ENCODE peak calls at places on chromosome 2, in four cellular contexts. Z is PC-3, U is adrenal gland, W is right cardiac atrium. F is an unnamed sample.

GRCh38 chr2:128373346-128374000 is 54.8 kb upstream of the HS6ST1 start:
- DNase-seq in Z (no peak), U (no peak), W (no peak), F (no peak)

GRCh38 chr2:36357506-36358316 is 2.1 kb downstream of the CRIM1 start:
- DNase-seq in U (peak; percentile 25), W (peak; percentile 67), Z (peak; percentile 78), F (no peak)

GRCh38 chr2:57432528-57432927 is 614.1 kb upstream of the VRK2 start:
- DNase-seq in U (no peak), Z (no peak), W (no peak), F (no peak)

GRCh38 chr2:219656523-219656922 is 29.1 kb downstream of the SLC4A3 start:
- DNase-seq in Z (peak; percentile 93), U (no peak), W (no peak), F (no peak)

GRCh38 chr2:227033471-227034148 is 130.4 kb downstream of the COL4A4 start:
- DNase-seq in U (peak; percentile 27), W (peak; percentile 78), Z (peak; percentile 52), F (no peak)

GRCh38 chr2:236117861-236118269 is 50.3 kb downstream of the GBX2 start:
- DNase-seq in U (no peak), Z (no peak), W (no peak), F (no peak)

GRCh38 chr2:47205576-47206141 is 50.6 kb upstream of the STPG4 start:
- DNase-seq in Z (no peak), W (peak; percentile 85), U (peak; percentile 78), F (no peak)

GRCh38 chr2:39492095-39492590 is 55.1 kb upstream of the MAP4K3 start:
- DNase-seq in U (no peak), Z (peak; percentile 97), W (no peak), F (no peak)

GRCh38 chr2:239774142-239774462 is 251.0 kb downstream of the NDUFA10 start:
- DNase-seq in U (no peak), W (peak; percentile 11), Z (no peak), F (no peak)

DNA sequence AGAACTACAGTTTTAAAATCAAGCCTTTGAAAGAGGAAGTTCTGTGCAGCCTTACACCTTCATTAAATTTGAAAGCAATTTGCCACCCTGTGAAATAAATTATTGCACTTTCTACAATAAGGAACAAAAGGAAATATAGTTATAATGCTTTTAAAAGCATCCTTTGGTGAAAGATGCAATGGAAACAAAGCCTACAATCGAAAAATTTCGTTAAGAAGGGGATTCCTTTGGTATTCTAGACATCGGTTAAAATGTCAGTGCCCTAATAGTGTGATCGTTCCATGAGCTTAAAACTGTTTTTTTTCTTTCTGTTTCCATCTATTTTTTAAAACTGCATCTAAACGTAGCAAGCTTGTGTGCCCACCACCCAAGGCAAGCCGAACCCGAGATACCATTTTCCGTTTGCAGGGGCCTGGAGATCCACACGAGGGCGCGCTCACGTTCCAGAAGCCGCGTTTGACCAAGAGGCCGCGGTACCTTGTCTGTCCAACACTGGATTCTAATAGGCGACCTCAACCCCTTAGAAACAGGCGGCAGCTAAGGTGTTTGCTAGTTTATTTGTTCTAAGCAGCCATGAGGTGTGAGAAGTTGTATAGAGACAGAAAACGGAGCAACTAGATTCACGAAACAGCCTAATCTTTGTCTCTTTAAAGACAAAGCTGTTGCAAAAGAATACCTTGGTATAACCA is 4.0 kb downstream of the HOXD11 start:
- DNase-seq in Z (peak; percentile 65), W (no peak), U (no peak), F (peak; percentile 52)
- H3K27me3 ChIP-seq in Z (peaks cover 38% of the 10 kb centered on the region), W (peaks cover 7% of the 10 kb centered on the region), U (peaks cover 98% of the 10 kb centered on the region), F (peaks cover 18% of the 10 kb centered on the region)

DNA sequence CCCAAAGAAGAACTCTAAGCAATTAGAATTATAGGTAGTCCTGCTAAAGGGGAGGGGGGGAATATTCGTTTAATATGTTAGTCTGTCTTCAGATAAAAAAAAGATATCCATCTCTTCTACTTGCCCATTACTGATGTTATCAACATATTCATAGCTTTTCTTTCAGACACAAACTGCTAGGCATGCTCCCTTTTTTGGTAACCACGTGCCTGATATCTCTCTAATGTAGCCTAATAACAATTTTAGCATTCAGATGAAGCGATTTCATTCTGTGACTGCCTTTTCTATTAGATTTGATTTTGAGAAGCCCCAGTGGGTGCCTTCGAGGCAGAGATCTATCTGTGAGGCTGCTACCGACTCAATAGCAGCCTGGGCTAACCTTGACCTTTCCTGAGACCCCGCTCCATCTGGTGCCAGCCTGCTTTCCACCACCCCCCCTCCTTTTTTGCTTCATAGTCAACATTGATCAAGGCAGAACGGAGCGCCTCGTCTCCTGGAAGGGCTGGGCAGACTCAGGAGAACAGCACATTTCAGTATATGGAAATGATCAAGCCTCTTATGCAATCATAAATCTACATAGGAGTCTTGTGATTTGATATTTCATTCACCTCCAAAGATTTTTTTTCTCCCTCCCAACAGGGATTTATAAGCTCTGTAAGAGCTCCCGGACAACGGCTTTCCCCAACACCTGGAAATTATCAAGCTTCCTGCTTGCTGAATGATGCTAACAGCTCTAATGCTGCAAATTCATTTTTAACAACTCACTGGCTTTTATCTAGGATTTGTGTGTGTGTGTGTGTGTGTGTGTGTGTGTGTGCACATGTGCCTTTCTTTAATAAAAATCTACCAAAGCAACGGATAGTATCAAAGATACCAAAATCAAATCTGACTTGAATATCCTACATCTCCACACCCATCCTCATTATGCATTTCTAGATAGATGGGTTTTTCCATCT is 14.7 kb upstream of the BCL11A start:
- DNase-seq in Z (no peak), U (no peak), W (no peak), F (no peak)
- H3K27me3 ChIP-seq in Z (peaks cover 81% of the 10 kb centered on the region), U (peaks cover 54% of the 10 kb centered on the region), W (peaks cover 15% of the 10 kb centered on the region), F (no peaks in the 10 kb centered on the region)

DNA sequence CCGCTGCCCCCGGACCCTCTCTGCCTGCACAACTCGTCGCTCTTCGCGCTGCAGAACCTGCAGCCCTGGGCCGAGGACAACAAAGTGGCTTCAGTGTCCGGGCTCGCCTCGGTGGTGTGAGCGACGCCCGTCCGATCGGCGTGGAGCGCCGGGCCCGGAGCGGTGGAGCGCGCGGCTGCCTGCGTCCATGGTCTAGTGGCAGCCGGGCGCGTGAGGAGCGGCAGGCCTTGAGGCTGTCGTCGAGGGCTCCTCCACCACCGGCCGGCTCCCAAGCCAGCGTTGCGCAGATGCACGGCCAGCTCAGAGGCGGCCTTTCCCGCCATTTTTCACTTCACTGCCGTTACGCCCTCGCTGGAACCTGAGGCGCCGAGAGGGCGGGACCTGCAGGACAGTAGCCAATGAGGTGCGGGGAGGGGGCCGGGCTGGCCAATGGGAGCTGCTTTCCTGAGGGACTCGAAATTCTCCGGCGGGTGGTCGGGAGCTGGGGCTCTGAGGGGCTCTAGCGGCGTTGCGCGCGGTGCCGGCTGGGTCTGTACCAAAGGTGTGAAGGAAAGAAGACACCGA is 1.9 kb downstream of the TLX2 start:
- DNase-seq in W (peak; percentile 86), Z (no peak), U (peak; percentile 52), F (no peak)
- H3K27me3 ChIP-seq in W (no peaks in the 10 kb centered on the region), Z (no peaks in the 10 kb centered on the region), U (peaks cover 92% of the 10 kb centered on the region), F (peaks cover 17% of the 10 kb centered on the region)

GRCh38 chr2:138780451-138780880 is 276 bp upstream of the NXPH2 start:
- DNase-seq in W (no peak), Z (no peak), U (no peak), F (no peak)
- H3K27me3 ChIP-seq in W (no peaks in the 10 kb centered on the region), Z (peaks cover 62% of the 10 kb centered on the region), U (peaks cover 53% of the 10 kb centered on the region), F (peaks cover 7% of the 10 kb centered on the region)

GRCh38 chr2:232460171-232460570 is 4.2 kb downstream of the ALPI start:
- DNase-seq in Z (no peak), U (no peak), W (no peak), F (no peak)
- H3K27me3 ChIP-seq in Z (peaks cover 11% of the 10 kb centered on the region), U (peaks cover 18% of the 10 kb centered on the region), W (no peaks in the 10 kb centered on the region), F (peaks cover 26% of the 10 kb centered on the region)

DNA sequence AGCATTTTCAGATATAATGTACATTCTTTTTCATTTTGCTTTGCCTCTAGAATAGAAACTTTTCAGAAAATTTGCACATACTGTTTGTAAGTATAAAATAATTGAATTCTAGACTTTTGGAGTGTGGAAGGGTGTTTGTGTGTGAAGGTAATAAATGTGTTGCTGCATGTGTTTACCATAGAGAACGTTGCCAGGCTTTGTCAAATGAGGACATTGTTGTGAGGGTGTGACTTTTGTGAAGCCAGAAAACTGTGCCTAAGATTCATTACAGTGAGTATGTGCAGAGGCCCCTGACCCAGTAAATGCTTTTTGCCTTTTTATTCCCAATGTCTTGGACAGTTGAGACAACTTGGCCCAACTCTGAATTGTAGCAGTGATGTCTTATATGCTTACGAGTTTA is 30.4 kb upstream of the EPB41L5 start:
- DNase-seq in W (no peak), U (no peak), Z (no peak), F (no peak)
- H3K27me3 ChIP-seq in W (no peaks in the 10 kb centered on the region), U (no peaks in the 10 kb centered on the region), Z (no peaks in the 10 kb centered on the region), F (no peaks in the 10 kb centered on the region)

DNA sequence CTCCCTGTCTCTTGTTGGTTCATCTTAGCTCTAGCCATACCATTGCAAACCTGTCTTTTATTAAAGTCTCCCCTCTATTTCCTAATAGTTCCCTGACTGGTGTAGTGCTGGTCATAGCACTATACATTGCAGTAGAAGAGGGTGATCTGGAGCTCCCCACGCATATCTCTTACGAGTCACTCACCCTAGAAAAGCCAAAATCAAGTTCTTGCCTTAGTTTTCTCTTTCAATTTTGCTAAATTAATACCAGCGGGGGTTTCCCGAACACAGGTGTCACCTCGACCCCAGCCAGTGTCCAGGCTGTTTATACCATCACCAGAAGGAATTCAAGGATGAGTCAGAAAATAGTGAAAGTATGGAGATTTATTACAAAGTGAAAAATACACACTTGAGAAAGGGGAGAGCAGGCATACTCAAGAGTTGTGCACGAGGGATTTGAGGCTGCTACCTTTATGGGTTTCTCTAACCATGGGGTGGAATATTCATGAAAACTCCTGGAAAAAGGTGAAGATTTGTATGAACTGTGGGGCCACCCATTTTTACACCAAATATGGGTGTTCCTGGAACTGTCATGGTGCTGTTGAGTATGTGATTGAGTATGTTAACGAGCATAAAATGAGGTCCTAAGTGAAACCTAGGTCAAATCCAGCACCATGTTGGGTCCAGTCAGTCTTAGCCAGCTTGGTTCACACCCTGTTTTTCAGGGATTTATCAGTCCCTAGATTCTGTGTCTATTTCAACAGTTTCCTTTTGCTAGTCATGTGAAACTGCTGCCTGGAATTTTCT is 20.2 kb downstream of the PROKR1 start:
- DNase-seq in Z (no peak), U (no peak), W (no peak), F (no peak)
- H3K27me3 ChIP-seq in Z (peaks cover 9% of the 10 kb centered on the region), U (peaks cover 4% of the 10 kb centered on the region), W (no peaks in the 10 kb centered on the region), F (no peaks in the 10 kb centered on the region)

GRCh38 chr2:149034406-149034805 is 4.1 kb upstream of the LYPD6B start:
- DNase-seq in U (no peak), Z (no peak), W (no peak), F (no peak)

GRCh38 chr2:149029312-149029965 is 9.1 kb upstream of the LYPD6B start:
- DNase-seq in W (no peak), Z (no peak), U (no peak), F (no peak)

GRCh38 chr2:149028891-149029290 is 9.6 kb upstream of the LYPD6B start:
- DNase-seq in U (no peak), W (no peak), Z (no peak), F (no peak)

GRCh38 chr2:149033716-149034115 is 4.8 kb upstream of the LYPD6B start:
- DNase-seq in W (no peak), U (no peak), Z (peak; percentile 32), F (no peak)

DNA sequence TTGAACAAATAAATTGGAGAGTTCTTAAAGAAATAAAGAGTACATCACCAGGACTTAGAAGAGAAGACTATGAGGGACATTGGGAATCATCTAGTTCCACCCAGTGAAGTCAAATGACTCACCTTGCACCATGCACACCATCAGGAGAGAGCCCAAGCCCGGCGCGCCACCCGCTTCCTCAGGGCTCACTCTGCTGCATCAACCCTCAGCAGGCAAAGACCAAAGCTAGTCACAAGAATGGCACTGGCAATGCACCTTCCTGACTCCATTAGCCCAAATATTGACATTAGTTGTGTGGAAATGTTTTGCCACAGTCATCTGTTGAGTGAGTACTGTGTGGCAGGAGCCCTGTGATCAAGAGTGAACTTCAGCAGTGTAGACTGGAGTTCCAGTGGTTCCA is 7.1 kb upstream of the LYPD6B start:
- DNase-seq in Z (no peak), W (no peak), U (no peak), F (no peak)
- H3K27me3 ChIP-seq in Z (no peaks in the 10 kb centered on the region), W (no peaks in the 10 kb centered on the region), U (no peaks in the 10 kb centered on the region), F (no peaks in the 10 kb centered on the region)